ENCODE peak calls at places on chromosome 9, in four cellular contexts. G is tibial nerve, J is fibroblast of lung, C is tibial artery. A is an unnamed sample.

GRCh38 chr9:36820392-36820861 is 213.6 kb downstream of the PAX5 start:
- DNase-seq in G (no peak), J (no peak), C (no peak), A (no peak)

GRCh38 chr9:32875242-32875641 is 91.9 kb downstream of the TMEM215 start:
- DNase-seq in G (no peak), J (no peak), C (no peak), A (no peak)

GRCh38 chr9:123622696-123623095 is 266.7 kb downstream of the CRB2 start:
- DNase-seq in G (no peak), J (no peak), C (no peak), A (no peak)

GRCh38 chr9:90249094-90249493 is 393.5 kb downstream of the DIRAS2 start:
- DNase-seq in G (no peak), J (no peak), C (no peak), A (no peak)

GRCh38 chr9:109771084-109771483 is 8.9 kb upstream of the PALM2AKAP2 start:
- DNase-seq in G (no peak), J (peak; percentile 58), C (no peak), A (no peak)

GRCh38 chr9:87996355-87996860 is 22.1 kb upstream of the CDK20 start:
- DNase-seq in G (no peak), J (no peak), C (no peak), A (no peak)

GRCh38 chr9:116275418-116276295 is 122.1 kb downstream of the PAPPA start:
- DNase-seq in G (no peak), J (no peak), C (no peak), A (no peak)

GRCh38 chr9:112541690-112542089 is 55.1 kb downstream of the KIAA1958 start:
- DNase-seq in G (no peak), J (peak; percentile 44), C (no peak), A (no peak)

GRCh38 chr9:38059233-38059936 is 9.6 kb downstream of the SHB start:
- DNase-seq in G (no peak), J (no peak), C (no peak), A (no peak)

GRCh38 chr9:124632077-124632621 is 125.0 kb upstream of the NR5A1 start:
- DNase-seq in G (no peak), J (peak; percentile 65), C (no peak), A (no peak)

GRCh38 chr9:88400021-88400420 is 11.8 kb downstream of the SPIN1 start:
- DNase-seq in G (no peak), J (peak; percentile 60), C (no peak), A (no peak)

GRCh38 chr9:126055386-126055785 is 271.2 kb upstream of the MVB12B start:
- DNase-seq in G (no peak), J (no peak), C (no peak), A (no peak)

GRCh38 chr9:106668534-106668933 is 194.4 kb upstream of the ZNF462 start:
- DNase-seq in G (no peak), J (no peak), C (no peak), A (no peak)

GRCh38 chr9:14692918-14693861 is at the start of gene ZDHHC21:
- DNase-seq in G (peak; percentile 28), J (peak; percentile 48), C (peak; percentile 86), A (peak; percentile 79)

GRCh38 chr9:133347515-133347984 is 381 bp downstream of the MED22 start:
- DNase-seq in G (peak; percentile 22), J (no peak), C (no peak), A (no peak)
- TF ChIP-seq CTCF in G (no peak), J (no peak), C (no peak), A (no peak)

GRCh38 chr9:131731237-131731995 is 8.5 kb downstream of the RAPGEF1 start:
- DNase-seq in G (no peak), J (no peak), C (no peak), A (no peak)

GRCh38 chr9:131733601-131734061 is 6.2 kb downstream of the RAPGEF1 start:
- DNase-seq in G (no peak), J (peak; percentile 94), C (peak; percentile 72), A (no peak)

GRCh38 chr9:131734165-131734610 is 5.7 kb downstream of the RAPGEF1 start:
- DNase-seq in G (no peak), J (no peak), C (no peak), A (no peak)

GRCh38 chr9:131732636-131733340 is 7.1 kb downstream of the RAPGEF1 start:
- DNase-seq in G (no peak), J (no peak), C (no peak), A (no peak)

GRCh38 chr9:131732061-131732526 is 7.8 kb downstream of the RAPGEF1 start:
- DNase-seq in G (no peak), J (peak; percentile 79), C (peak; percentile 80), A (no peak)
- H3K4me1 ChIP-seq in G (peaks cover 94% of the 10 kb centered on the region), J (peaks cover 52% of the 10 kb centered on the region), C (peaks cover 67% of the 10 kb centered on the region), A (peaks cover 13% of the 10 kb centered on the region)

GRCh38 chr9:137943655-137944054 is 66.1 kb downstream of the CACNA1B start:
- DNase-seq in G (no peak), J (no peak), C (no peak), A (no peak)
- H3K9me3 ChIP-seq in G (no peaks in the 10 kb centered on the region), J (peaks cover under 1% of the 10 kb centered on the region), C (peaks cover 5% of the 10 kb centered on the region), A (no peaks in the 10 kb centered on the region)

GRCh38 chr9:95940265-95940664 is 64.8 kb downstream of the ERCC6L2 start:
- DNase-seq in G (no peak), J (peak; percentile 9), C (no peak), A (no peak)

GRCh38 chr9:95937131-95937530 is 61.6 kb downstream of the ERCC6L2 start:
- DNase-seq in G (no peak), J (no peak), C (no peak), A (no peak)

GRCh38 chr9:95936579-95937075 is 61.1 kb downstream of the ERCC6L2 start:
- DNase-seq in G (no peak), J (no peak), C (no peak), A (no peak)

GRCh38 chr9:95939472-95939871 is 64.0 kb downstream of the ERCC6L2 start:
- DNase-seq in G (no peak), J (no peak), C (no peak), A (no peak)

DNA sequence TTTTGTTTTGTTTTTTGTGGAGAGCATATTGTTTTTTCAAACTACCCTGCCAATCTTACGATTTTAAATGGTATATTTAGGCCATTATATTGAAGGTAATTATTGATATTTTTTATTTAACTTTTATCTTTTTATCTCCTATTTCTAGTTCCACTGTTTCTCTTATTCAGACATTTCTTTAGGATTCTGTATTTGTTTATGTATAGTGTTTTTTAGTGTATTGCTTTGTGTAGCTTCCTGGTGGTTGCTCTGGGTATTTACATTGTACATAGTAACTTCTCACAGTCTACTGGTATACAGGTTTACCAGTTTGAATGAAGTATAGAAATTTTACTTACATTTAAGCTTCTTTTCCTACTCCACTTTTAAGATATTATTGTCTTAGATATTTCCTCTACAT is 63.2 kb downstream of the ERCC6L2 start:
- DNase-seq in G (no peak), J (no peak), C (no peak), A (no peak)
- TF ChIP-seq CTCF in G (no peak), J (no peak), C (no peak), A (no peak)

GRCh38 chr9:114729706-114730105 is 47.7 kb upstream of the TEX48 start:
- DNase-seq in G (no peak), J (no peak), C (no peak), A (no peak)
- H3K4me1 ChIP-seq in G (no peaks in the 10 kb centered on the region), J (no peaks in the 10 kb centered on the region), C (no peaks in the 10 kb centered on the region), A (no peaks in the 10 kb centered on the region)

GRCh38 chr9:134288731-134289130 is 37.5 kb upstream of the RXRA start:
- DNase-seq in G (no peak), J (no peak), C (no peak), A (no peak)

GRCh38 chr9:134291452-134291881 is 34.8 kb upstream of the RXRA start:
- DNase-seq in G (no peak), J (no peak), C (no peak), A (no peak)

GRCh38 chr9:134291961-134292871 is 34.0 kb upstream of the RXRA start:
- DNase-seq in G (no peak), J (no peak), C (no peak), A (no peak)

GRCh38 chr9:134289241-134289875 is 36.9 kb upstream of the RXRA start:
- DNase-seq in G (no peak), J (no peak), C (no peak), A (no peak)

GRCh38 chr9:134290603-134291451 is 35.4 kb upstream of the RXRA start:
- DNase-seq in G (no peak), J (no peak), C (no peak), A (no peak)
- H3K9me3 ChIP-seq in G (no peaks in the 10 kb centered on the region), J (no peaks in the 10 kb centered on the region), C (no peaks in the 10 kb centered on the region), A (no peaks in the 10 kb centered on the region)

DNA sequence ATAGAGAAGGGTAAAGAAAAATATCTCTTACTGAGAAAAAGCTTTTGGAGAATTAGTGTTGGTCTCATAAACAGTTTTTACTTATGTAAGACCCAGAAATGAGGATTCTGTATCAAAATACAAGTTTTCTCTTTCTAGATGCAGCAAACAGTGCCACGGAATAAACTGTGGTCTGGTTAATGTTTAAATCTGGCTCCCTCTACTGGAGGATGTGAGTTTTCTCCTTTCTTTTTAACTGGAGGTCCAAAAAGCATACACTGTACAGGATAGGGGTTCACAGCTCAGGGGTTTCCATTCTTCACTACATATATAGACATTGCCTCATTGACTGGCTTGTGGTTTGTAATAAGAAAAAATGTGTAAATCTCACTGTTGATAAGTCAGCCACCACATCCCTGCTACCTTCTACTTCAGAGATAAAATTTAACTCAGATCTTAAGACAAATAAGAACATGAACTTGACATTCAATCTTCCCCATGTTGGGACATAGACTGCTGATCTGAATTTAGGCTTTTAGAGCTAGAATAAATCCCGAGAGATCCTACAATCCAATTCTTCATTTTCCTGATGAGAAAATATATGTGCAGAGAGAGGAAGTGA is 98.9 kb downstream of the CFAP95 start:
- DNase-seq in G (no peak), J (peak; percentile 79), C (no peak), A (no peak)
- TF ChIP-seq CTCF in G (peak; percentile 68), J (peak; percentile 62), C (peak; percentile 51), A (peak; percentile 60)

DNA sequence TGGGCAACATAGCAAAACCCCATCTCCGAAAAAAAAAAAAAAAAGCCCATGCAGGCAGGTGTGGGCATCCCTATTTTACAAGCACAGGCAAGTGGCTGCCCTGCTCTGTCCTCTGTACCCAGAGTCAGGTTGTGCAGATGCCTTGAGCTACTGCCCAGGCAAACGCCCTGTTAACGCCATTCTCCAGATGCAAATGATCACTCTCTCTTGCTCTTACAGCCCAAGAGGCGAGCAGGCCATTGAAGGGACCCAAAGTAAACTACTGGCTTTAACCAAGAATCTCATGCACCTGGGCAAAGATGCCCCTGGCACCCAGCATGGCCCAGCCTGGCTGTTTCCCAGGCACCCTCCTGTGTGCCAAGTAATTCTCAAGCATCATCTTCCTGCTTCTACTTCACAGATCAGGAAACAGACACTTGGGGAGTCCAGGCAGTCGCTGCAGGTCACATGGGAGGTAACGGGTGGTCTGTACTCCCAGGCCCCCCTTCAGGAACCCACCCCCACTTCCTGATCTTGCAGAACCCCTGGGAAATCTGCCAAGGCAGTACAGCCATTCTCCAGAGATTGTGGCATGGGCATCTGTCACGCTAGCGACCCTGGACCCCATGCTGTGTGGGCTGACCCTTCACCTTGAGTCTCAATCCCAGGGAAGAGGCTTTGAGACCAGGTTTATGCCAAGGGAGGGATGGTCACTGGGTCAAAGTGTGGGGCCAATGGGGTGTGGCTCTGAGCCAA is 14.2 kb downstream of the EEIG1 start:
- DNase-seq in G (no peak), J (no peak), C (no peak), A (no peak)
- H3K4me1 ChIP-seq in G (peaks cover 100% of the 10 kb centered on the region), J (peaks cover 48% of the 10 kb centered on the region), C (peaks cover 88% of the 10 kb centered on the region), A (peaks cover 80% of the 10 kb centered on the region)